ENCODE peak calls at places on chromosome 22, in five cellular contexts. K is AG04450, L is kidney, U is ovary, Q is HFF-Myc. O is an unnamed sample.

GRCh38 chr22:39439170-39439569 is 17.6 kb upstream of the MGAT3 start:
- DNase-seq in U (no peak), Q (peak), K (no peak), L (no peak), O (no peak)

GRCh38 chr22:44337658-44338004 is 24.9 kb upstream of the SHISAL1 start:
- DNase-seq in Q (no peak), K (peak), L (no peak), U (peak), O (no peak)

GRCh38 chr22:45271667-45272188 is 13.0 kb upstream of the UPK3A start:
- DNase-seq in U (no peak), L (peak), Q (no peak), K (no peak), O (no peak)

GRCh38 chr22:37220543-37220968 is 8.3 kb upstream of the SSTR3 start:
- DNase-seq in Q (no peak), K (no peak), L (no peak), U (no peak), O (no peak)

GRCh38 chr22:19514831-19515565 is 9.2 kb downstream of the CLDN5 start:
- DNase-seq in Q (no peak), U (no peak), L (no peak), K (no peak), O (peak)

GRCh38 chr22:32644252-32645100 is 157.0 kb upstream of the TIMP3 start:
- DNase-seq in U (peak), K (no peak), L (peak), Q (no peak), O (no peak)

GRCh38 chr22:24841261-24841660 is 35.2 kb downstream of the SGSM1 start:
- DNase-seq in L (no peak), K (no peak), Q (no peak), U (no peak), O (no peak)

GRCh38 chr22:37225481-37225880 is 13.2 kb upstream of the SSTR3 start:
- DNase-seq in L (no peak), U (no peak), Q (no peak), K (no peak), O (no peak)

GRCh38 chr22:44524806-44525205 is 26.8 kb upstream of the RTL6 start:
- DNase-seq in K (no peak), L (no peak), U (no peak), Q (no peak), O (no peak)

GRCh38 chr22:46660604-46661201 is 40.5 kb downstream of the GRAMD4 start:
- DNase-seq in Q (no peak), U (no peak), K (no peak), L (peak), O (no peak)

GRCh38 chr22:41822289-41823057 is 10.4 kb upstream of the SREBF2 start:
- DNase-seq in Q (peak), K (no peak), L (no peak), U (no peak), O (no peak)

GRCh38 chr22:43017525-43018290 is 2.8 kb upstream of the PACSIN2 start:
- DNase-seq in K (no peak), Q (no peak), L (no peak), U (no peak), O (no peak)

GRCh38 chr22:35950262-35950661 is 78.4 kb downstream of the RBFOX2 start:
- DNase-seq in Q (no peak), L (no peak), U (no peak), K (no peak), O (no peak)

GRCh38 chr22:31039393-31039792 is 41.7 kb upstream of the SMTN start:
- DNase-seq in U (peak), K (peak), Q (peak), L (peak), O (no peak)

GRCh38 chr22:44802956-44803355 is 50.6 kb downstream of the ARHGAP8 start:
- DNase-seq in U (no peak), Q (no peak), K (no peak), L (no peak), O (no peak)

GRCh38 chr22:31160328-31160978 is 471 bp downstream of the RNF185 start:
- DNase-seq in K (no peak), U (no peak), L (peak), Q (no peak), O (no peak)

GRCh38 chr22:31193092-31193491 is 19.0 kb upstream of the LIMK2 start:
- DNase-seq in Q (no peak), K (no peak), U (no peak), L (no peak), O (no peak)

GRCh38 chr22:17563936-17564391 is 666 bp downstream of the SLC25A18 start:
- DNase-seq in K (no peak), U (no peak), L (peak), Q (no peak), O (peak)

DNA sequence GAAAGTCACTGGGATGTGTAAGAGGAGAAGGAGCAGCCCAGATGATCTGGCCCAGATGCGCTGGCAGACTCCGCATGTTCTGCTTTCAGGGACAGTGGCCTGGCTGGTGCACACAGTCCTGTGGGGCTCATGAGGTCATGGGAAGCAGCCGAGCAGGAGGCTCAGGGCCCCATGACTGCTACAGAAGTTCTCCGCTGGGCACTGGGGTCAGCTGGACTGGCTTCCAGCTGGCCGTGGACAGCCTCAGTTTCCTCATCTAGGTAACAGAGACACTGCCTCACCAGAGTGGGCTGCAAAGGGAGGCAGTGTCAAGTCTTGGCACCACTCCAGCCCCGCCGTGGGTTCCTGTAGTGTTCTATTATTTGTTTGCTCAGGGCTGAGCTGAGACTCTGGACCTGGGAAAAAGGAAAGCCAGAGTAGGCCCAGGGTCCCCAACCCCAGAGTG is 45.1 kb downstream of the MED15 start:
- DNase-seq in U (peak), K (no peak), L (peak), Q (no peak), O (no peak)
- H3K4me3 ChIP-seq in U (no peak), K (no peak), L (no peak), Q (no peak), O (no peak)

DNA sequence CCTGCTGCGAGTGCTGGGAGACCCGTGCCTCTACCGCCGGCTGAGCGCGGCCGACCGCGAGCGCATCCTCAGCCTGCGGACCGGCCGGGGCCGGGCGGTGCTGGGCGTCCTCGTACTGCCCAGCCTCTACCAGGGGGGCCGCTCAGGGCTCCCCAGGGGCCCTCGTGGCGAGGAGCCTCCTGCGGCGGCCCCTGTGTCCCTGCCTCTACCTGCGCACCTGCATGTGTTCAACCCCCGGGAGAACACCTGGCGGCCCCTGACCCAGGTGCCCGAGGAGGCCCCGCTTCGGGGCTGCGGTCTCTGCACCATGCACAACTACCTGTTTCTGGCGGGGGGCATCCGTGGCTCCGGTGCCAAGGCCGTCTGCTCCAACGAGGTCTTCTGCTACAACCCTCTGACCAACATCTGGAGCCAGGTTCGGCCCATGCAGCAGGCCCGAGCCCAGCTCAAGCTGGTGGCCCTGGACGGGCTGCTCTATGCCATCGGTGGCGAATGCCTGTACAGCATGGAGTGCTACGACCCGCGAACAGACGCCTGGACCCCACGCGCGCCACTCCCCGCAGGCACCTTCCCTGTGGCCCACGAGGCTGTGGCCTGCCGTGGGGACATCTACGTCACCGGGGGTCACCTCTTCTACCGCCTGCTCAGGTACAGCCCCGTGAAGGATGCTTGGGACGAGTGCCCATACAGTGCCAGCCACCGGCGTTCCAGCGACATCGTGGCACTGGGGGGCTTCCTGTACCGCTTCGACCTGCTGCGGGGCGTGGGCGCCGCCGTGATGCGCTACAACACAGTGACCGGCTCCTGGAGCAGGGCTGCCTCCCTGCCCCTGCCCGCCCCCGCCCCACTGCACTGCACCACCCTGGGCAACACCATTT is 3.5 kb downstream of the KLHDC7B start:
- DNase-seq in U (no peak), L (no peak), K (no peak), Q (no peak), O (no peak)
- H3K4me3 ChIP-seq in U (no peak), L (no peak), K (no peak), Q (no peak), O (no peak)

GRCh38 chr22:47888807-47889206 is 1126.4 kb downstream of the TBC1D22A start:
- DNase-seq in U (no peak), K (no peak), L (no peak), Q (no peak), O (no peak)

DNA sequence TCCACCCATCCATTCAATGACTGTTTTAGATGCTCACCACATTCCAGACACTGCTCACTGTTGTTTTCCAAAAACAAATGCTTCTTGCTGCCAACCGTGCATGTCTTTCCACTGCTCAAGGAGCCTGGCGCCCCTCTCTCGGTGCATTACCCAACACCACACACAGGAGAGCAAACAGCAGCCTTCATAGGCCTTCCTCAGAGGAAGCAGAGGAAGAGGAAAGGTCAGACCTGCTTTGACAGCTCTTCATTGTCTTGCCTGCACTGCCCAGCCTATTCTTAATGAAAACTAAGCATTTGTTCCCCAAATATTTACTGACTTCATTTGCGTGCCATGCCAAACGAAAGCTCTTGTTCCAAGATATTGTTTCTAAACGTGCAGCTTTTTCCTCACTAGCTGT is 1129.2 kb downstream of the TBC1D22A start:
- DNase-seq in L (no peak), U (no peak), K (no peak), Q (no peak), O (no peak)
- H3K4me3 ChIP-seq in L (no peak), U (no peak), K (no peak), Q (no peak), O (no peak)

GRCh38 chr22:23538502-23538860 is 41.6 kb downstream of the IGLL1 start:
- DNase-seq in K (no peak), U (peak), Q (no peak), L (peak), O (no peak)

GRCh38 chr22:23537421-23537820 is 42.7 kb downstream of the IGLL1 start:
- DNase-seq in K (no peak), Q (no peak), U (peak), L (no peak), O (no peak)

GRCh38 chr22:23542933-23543332 is 37.2 kb downstream of the IGLL1 start:
- DNase-seq in K (no peak), Q (no peak), L (no peak), U (no peak), O (no peak)

GRCh38 chr22:23536821-23537345 is 43.2 kb downstream of the IGLL1 start:
- DNase-seq in Q (no peak), U (peak), K (no peak), L (no peak), O (no peak)

DNA sequence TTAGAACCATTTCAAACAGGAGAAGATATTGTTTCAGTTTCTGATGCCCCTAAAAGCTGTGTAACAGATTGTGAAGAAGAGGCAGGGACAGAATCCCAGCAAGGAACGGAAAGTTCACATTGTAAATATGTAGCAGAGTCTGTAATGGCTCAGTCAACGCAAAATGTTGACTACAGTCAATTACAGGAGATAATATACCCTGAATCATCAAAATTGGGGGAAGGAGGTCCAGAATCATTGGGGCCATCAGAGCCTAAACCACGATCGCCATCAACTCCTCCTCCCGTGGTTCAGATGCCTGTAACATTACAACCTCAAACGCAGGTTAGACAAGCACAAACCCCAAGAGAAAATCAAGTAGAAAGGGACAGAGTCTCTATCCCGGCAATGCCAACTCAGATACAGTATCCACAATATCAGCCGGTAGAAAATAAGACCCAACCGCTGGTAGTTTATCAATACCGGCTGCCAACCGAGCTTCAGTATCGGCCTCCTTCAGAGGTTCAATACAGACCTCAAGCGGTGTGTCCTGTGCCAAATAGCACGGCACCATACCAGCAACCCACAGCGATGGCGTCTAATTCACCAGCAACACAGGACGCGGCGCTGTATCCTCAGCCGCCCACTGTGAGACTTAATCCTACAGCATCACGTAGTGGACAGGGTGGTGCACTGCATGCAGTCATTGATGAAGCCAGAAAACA is 40.8 kb downstream of the IGLL1 start:
- DNase-seq in L (peak), Q (peak), U (peak), K (peak), O (peak)
- H3K4me3 ChIP-seq in L (peak), Q (no peak), U (no peak), K (no peak), O (no peak)